ENCODE peak calls at places on chromosomes 3 and 15, in seven cellular contexts. One of them, this sample, is unnamed.

GRCh38 chr3:65412591-65412990 is 626.1 kb downstream of the MAGI1 start:
- DNase-seq in suprapubic skin: no peak
- DNase-seq in Calu3: no peak
- DNase-seq in H9: no peak
- DNase-seq in WERI-Rb-1: peak
- DNase-seq in endothelial cell: peak
- DNase-seq in MM.1S: peak
- DNase-seq in this sample: no peak

GRCh38 chr3:29344154-29344553 is 63.3 kb downstream of the RBMS3 start:
- DNase-seq in WERI-Rb-1: no peak
- DNase-seq in MM.1S: no peak
- DNase-seq in suprapubic skin: no peak
- DNase-seq in H9: no peak
- DNase-seq in endothelial cell: no peak
- DNase-seq in Calu3: no peak
- DNase-seq in this sample: no peak

GRCh38 chr3:95654567-95655362 is 1159.6 kb upstream of the EPHA6 start:
- DNase-seq in Calu3: no peak
- DNase-seq in H9: no peak
- DNase-seq in suprapubic skin: no peak
- DNase-seq in MM.1S: no peak
- DNase-seq in WERI-Rb-1: no peak
- DNase-seq in endothelial cell: no peak
- DNase-seq in this sample: no peak

GRCh38 chr3:193499152-193499551 is 55.5 kb downstream of the ATP13A4 start:
- DNase-seq in Calu3: no peak
- DNase-seq in suprapubic skin: no peak
- DNase-seq in endothelial cell: no peak
- DNase-seq in WERI-Rb-1: no peak
- DNase-seq in H9: no peak
- DNase-seq in MM.1S: no peak
- DNase-seq in this sample: no peak

GRCh38 chr3:71048948-71049347 is 534.6 kb downstream of the FOXP1 start:
- DNase-seq in suprapubic skin: no peak
- DNase-seq in MM.1S: no peak
- DNase-seq in Calu3: peak
- DNase-seq in H9: no peak
- DNase-seq in endothelial cell: peak
- DNase-seq in WERI-Rb-1: no peak
- DNase-seq in this sample: no peak

GRCh38 chr15:25525741-25526140 is 86.9 kb upstream of the UBE3A start:
- DNase-seq in endothelial cell: no peak
- DNase-seq in Calu3: no peak
- DNase-seq in MM.1S: no peak
- DNase-seq in H9: no peak
- DNase-seq in WERI-Rb-1: no peak
- DNase-seq in suprapubic skin: no peak
- DNase-seq in this sample: no peak

GRCh38 chr15:66779331-66780009 is 77.4 kb downstream of the SMAD6 start:
- DNase-seq in H9: no peak
- DNase-seq in Calu3: no peak
- DNase-seq in suprapubic skin: no peak
- DNase-seq in MM.1S: no peak
- DNase-seq in endothelial cell: no peak
- DNase-seq in WERI-Rb-1: no peak
- DNase-seq in this sample: no peak

GRCh38 chr3:73954506-73954905 is 329.8 kb upstream of the PDZRN3 start:
- DNase-seq in suprapubic skin: no peak
- DNase-seq in endothelial cell: no peak
- DNase-seq in Calu3: no peak
- DNase-seq in WERI-Rb-1: no peak
- DNase-seq in MM.1S: no peak
- DNase-seq in H9: no peak
- DNase-seq in this sample: no peak

GRCh38 chr3:30760040-30760439 is 134.4 kb downstream of the GADL1 start:
- DNase-seq in H9: no peak
- DNase-seq in WERI-Rb-1: no peak
- DNase-seq in suprapubic skin: no peak
- DNase-seq in endothelial cell: no peak
- DNase-seq in Calu3: no peak
- DNase-seq in MM.1S: no peak
- DNase-seq in this sample: no peak

GRCh38 chr3:111776844-111777483 is 82.1 kb upstream of the PHLDB2 start:
- DNase-seq in suprapubic skin: no peak
- DNase-seq in endothelial cell: no peak
- DNase-seq in Calu3: no peak
- DNase-seq in MM.1S: no peak
- DNase-seq in H9: no peak
- DNase-seq in WERI-Rb-1: no peak
- DNase-seq in this sample: no peak

GRCh38 chr3:52399131-52399530 is 45.8 kb downstream of the SEMA3G start:
- DNase-seq in H9: no peak
- DNase-seq in MM.1S: no peak
- DNase-seq in endothelial cell: no peak
- DNase-seq in WERI-Rb-1: no peak
- DNase-seq in suprapubic skin: no peak
- DNase-seq in Calu3: no peak
- DNase-seq in this sample: no peak

GRCh38 chr3:87625911-87626310 is 349.5 kb upstream of the POU1F1 start:
- DNase-seq in suprapubic skin: no peak
- DNase-seq in WERI-Rb-1: no peak
- DNase-seq in Calu3: no peak
- DNase-seq in endothelial cell: no peak
- DNase-seq in MM.1S: no peak
- DNase-seq in H9: no peak
- DNase-seq in this sample: no peak

GRCh38 chr15:68032672-68033071 is 21.4 kb upstream of the PIAS1 start:
- DNase-seq in endothelial cell: no peak
- DNase-seq in Calu3: peak
- DNase-seq in MM.1S: no peak
- DNase-seq in WERI-Rb-1: no peak
- DNase-seq in suprapubic skin: no peak
- DNase-seq in H9: no peak
- DNase-seq in this sample: no peak

GRCh38 chr3:146969356-146969755 is 364.2 kb upstream of the PLSCR5 start:
- DNase-seq in Calu3: no peak
- DNase-seq in WERI-Rb-1: no peak
- DNase-seq in H9: no peak
- DNase-seq in suprapubic skin: no peak
- DNase-seq in MM.1S: no peak
- DNase-seq in endothelial cell: no peak
- DNase-seq in this sample: no peak

GRCh38 chr3:105365536-105366301 is 990 bp upstream of the ALCAM start:
- DNase-seq in endothelial cell: no peak
- DNase-seq in suprapubic skin: peak
- DNase-seq in MM.1S: no peak
- DNase-seq in H9: peak
- DNase-seq in WERI-Rb-1: peak
- DNase-seq in Calu3: peak
- DNase-seq in this sample: no peak

GRCh38 chr3:131602011-131602779 is 99.4 kb upstream of the MRPL3 start:
- DNase-seq in Calu3: no peak
- DNase-seq in WERI-Rb-1: no peak
- DNase-seq in H9: no peak
- DNase-seq in endothelial cell: no peak
- DNase-seq in suprapubic skin: no peak
- DNase-seq in MM.1S: no peak
- DNase-seq in this sample: no peak

GRCh38 chr15:98801234-98801561 is 152.9 kb downstream of the IGF1R start:
- DNase-seq in suprapubic skin: no peak
- DNase-seq in MM.1S: no peak
- DNase-seq in H9: peak
- DNase-seq in Calu3: no peak
- DNase-seq in endothelial cell: peak
- DNase-seq in WERI-Rb-1: no peak
- DNase-seq in this sample: no peak

GRCh38 chr3:173221010-173221409 is 80.0 kb upstream of the SPATA16 start:
- DNase-seq in endothelial cell: no peak
- DNase-seq in Calu3: peak
- DNase-seq in suprapubic skin: no peak
- DNase-seq in WERI-Rb-1: no peak
- DNase-seq in H9: no peak
- DNase-seq in MM.1S: peak
- DNase-seq in this sample: no peak
- TF ChIP-seq CTCF in endothelial cell: peak
- TF ChIP-seq CTCF in Calu3: peak
- TF ChIP-seq CTCF in suprapubic skin: no peak
- TF ChIP-seq CTCF in WERI-Rb-1: peak
- TF ChIP-seq CTCF in H9: peak
- TF ChIP-seq CTCF in MM.1S: peak
- TF ChIP-seq CTCF in this sample: peak

DNA sequence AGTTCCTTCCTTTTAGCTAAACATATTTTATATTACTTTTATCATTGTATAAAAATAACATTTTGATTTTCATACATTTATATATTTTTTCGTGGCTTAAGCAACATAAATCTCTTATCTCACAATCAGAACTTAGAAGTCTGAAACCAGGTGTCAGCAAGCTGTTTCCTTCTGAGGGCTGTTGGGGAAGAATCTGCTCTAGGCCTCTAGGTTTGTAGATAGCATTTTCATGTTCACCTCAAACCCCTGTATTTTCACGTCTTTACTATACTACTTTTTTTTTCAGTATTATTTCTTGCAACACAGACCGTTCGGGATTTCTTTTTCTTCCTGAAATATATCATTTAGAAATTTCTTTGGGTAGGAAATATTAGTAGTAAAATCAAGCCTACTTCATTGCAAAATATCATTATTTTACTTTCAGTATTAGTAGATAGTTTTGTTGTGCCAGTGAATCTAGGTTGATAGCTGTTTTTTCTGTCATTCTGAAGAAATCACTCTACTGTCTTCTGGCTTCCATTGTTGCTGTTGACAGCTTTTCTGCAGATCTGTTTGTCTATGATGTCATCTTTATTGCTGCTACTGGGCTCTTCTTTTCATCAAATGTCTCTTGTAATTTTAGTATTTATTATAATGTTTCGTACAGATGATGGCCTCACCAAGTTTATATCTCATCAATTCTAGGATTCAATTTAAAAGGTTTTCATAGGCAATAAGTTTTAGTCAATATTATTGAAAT is 756.3 kb downstream of the VGLL3 start:
- DNase-seq in suprapubic skin: no peak
- DNase-seq in endothelial cell: no peak
- DNase-seq in MM.1S: peak
- DNase-seq in WERI-Rb-1: no peak
- DNase-seq in H9: no peak
- DNase-seq in Calu3: no peak
- DNase-seq in this sample: no peak
- TF ChIP-seq CTCF in suprapubic skin: no peak
- TF ChIP-seq CTCF in endothelial cell: no peak
- TF ChIP-seq CTCF in MM.1S: no peak
- TF ChIP-seq CTCF in WERI-Rb-1: no peak
- TF ChIP-seq CTCF in H9: no peak
- TF ChIP-seq CTCF in Calu3: no peak
- TF ChIP-seq CTCF in this sample: no peak

GRCh38 chr3:113214227-113214626 is 2.9 kb downstream of the BOC start:
- DNase-seq in endothelial cell: no peak
- DNase-seq in suprapubic skin: no peak
- DNase-seq in Calu3: no peak
- DNase-seq in WERI-Rb-1: no peak
- DNase-seq in H9: no peak
- DNase-seq in MM.1S: no peak
- DNase-seq in this sample: no peak

GRCh38 chr3:113210608-113211369 is 568 bp upstream of the BOC start:
- DNase-seq in MM.1S: no peak
- DNase-seq in H9: peak
- DNase-seq in Calu3: no peak
- DNase-seq in WERI-Rb-1: no peak
- DNase-seq in suprapubic skin: no peak
- DNase-seq in endothelial cell: no peak
- DNase-seq in this sample: no peak

GRCh38 chr3:113212845-113213375 is 1.6 kb downstream of the BOC start:
- DNase-seq in WERI-Rb-1: no peak
- DNase-seq in Calu3: no peak
- DNase-seq in endothelial cell: no peak
- DNase-seq in H9: no peak
- DNase-seq in MM.1S: no peak
- DNase-seq in suprapubic skin: no peak
- DNase-seq in this sample: no peak

GRCh38 chr3:113212155-113212844 is 943 bp downstream of the BOC start:
- DNase-seq in H9: no peak
- DNase-seq in endothelial cell: peak
- DNase-seq in MM.1S: no peak
- DNase-seq in Calu3: no peak
- DNase-seq in suprapubic skin: no peak
- DNase-seq in WERI-Rb-1: peak
- DNase-seq in this sample: no peak

DNA sequence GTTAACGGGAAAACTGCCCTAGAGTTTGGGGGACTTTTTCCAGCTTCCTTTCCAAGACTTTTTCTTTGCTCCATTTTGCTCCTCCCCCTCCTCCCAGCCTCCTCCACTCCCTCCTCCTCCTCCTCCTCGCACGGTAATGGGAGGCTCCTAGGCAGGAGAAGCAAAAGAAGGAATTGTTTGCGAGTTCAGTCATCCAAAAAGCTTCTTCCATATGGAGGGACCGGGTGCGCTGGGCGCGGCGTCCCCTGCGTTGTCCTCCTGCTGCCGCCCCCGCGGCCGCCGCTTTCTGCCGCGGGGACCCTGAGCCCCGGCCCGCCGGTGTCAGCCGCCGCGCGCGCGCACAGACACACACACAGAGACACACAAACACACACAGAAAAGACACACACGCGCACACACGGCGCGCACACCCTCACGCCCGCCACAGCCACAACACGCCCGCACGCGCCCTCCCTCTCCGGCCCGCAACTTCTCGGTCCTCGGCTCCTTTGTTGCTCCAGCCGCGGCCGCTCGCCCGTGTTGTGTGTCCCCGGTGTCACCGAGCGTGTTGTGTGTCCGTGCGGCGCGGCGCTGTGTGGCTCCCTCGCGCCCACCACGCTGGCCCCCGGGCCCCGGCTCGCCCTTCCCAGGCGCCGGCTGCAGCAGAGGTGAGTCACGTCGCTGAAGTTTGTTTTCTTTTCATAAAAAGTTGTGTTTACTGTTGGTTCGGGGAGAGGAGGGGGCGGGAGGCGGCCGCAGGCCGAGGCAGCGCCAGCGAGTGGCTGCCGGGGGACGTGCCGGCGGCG is at the start of gene BOC:
- DNase-seq in WERI-Rb-1: peak
- DNase-seq in suprapubic skin: no peak
- DNase-seq in H9: peak
- DNase-seq in Calu3: peak
- DNase-seq in MM.1S: peak
- DNase-seq in endothelial cell: peak
- DNase-seq in this sample: no peak
- TF ChIP-seq CTCF in WERI-Rb-1: no peak
- TF ChIP-seq CTCF in suprapubic skin: no peak
- TF ChIP-seq CTCF in H9: no peak
- TF ChIP-seq CTCF in Calu3: no peak
- TF ChIP-seq CTCF in MM.1S: no peak
- TF ChIP-seq CTCF in endothelial cell: no peak
- TF ChIP-seq CTCF in this sample: no peak

DNA sequence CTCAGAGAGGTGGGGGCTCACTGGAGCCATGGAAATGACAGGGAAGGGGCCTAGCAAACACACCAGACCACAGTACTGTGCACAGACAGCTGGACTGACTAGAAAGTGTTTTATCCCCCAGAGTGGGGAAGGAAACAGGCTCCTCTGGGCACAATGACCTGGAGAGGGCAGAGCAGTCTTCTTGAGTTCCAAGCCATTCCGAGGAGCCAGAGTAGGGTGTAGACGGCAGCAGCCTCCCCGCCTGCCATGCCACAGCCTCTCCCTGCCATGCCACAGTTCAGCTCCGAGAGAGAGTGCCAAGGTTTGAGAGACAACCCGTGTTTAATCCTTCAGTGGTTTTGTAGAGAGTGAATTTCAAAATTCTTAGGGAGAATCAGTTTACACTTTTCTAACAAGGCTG is 3.0 kb downstream of the PODXL2 start:
- DNase-seq in H9: no peak
- DNase-seq in endothelial cell: no peak
- DNase-seq in suprapubic skin: no peak
- DNase-seq in WERI-Rb-1: peak
- DNase-seq in MM.1S: no peak
- DNase-seq in Calu3: no peak
- DNase-seq in this sample: no peak
- TF ChIP-seq CTCF in H9: no peak
- TF ChIP-seq CTCF in endothelial cell: no peak
- TF ChIP-seq CTCF in suprapubic skin: no peak
- TF ChIP-seq CTCF in WERI-Rb-1: no peak
- TF ChIP-seq CTCF in MM.1S: no peak
- TF ChIP-seq CTCF in Calu3: no peak
- TF ChIP-seq CTCF in this sample: no peak